ENCODE peak calls at places on chromosomes 3 and 15, in five cellular contexts. J, D, P, F and T are unnamed samples. For H3K4me1, the result is how much of the 10 kb centered on the place peaks cover.

GRCh38 chr15:82108489-82109078 is 62.8 kb upstream of the MEX3B start:
- DNase-seq in J (peak), D (peak), P (peak), F (peak), T (peak)

GRCh38 chr3:183265157-183265642 is 12.1 kb downstream of the B3GNT5 start:
- DNase-seq in J (no peak), D (no peak), P (peak), F (no peak), T (no peak)

GRCh38 chr15:31364301-31365031 is 37.8 kb downstream of the KLF13 start:
- DNase-seq in J (no peak), D (peak), P (peak), F (peak), T (peak)

GRCh38 chr3:171058058-171058457 is 31.5 kb upstream of the SLC2A2 start:
- DNase-seq in J (no peak), D (no peak), P (no peak), F (no peak), T (no peak)

GRCh38 chr3:191721983-191722382 is 261.0 kb downstream of the PYDC2 start:
- DNase-seq in J (no peak), D (no peak), P (no peak), F (peak), T (no peak)

GRCh38 chr3:144053121-144053520 is 81.5 kb downstream of the DIPK2A start:
- DNase-seq in J (no peak), D (no peak), P (no peak), F (no peak), T (no peak)

GRCh38 chr15:58138106-58138505 is at the start of gene AQP9:
- DNase-seq in J (no peak), D (no peak), P (no peak), F (no peak), T (no peak)

GRCh38 chr3:194879991-194880939 is 194.6 kb downstream of the FAM43A start:
- DNase-seq in J (no peak), D (peak), P (peak), F (no peak), T (peak)

GRCh38 chr3:184234224-184234623 is 4.8 kb downstream of the VWA5B2 start:
- DNase-seq in J (peak), D (peak), P (no peak), F (no peak), T (peak)

GRCh38 chr3:154100556-154100955 is 20.6 kb upstream of the ARHGEF26 start:
- DNase-seq in J (no peak), D (no peak), P (no peak), F (no peak), T (no peak)

GRCh38 chr3:154101250-154101649 is 19.9 kb upstream of the ARHGEF26 start:
- DNase-seq in J (no peak), D (no peak), P (no peak), F (no peak), T (no peak)

GRCh38 chr3:154090116-154090420 is 31.1 kb upstream of the ARHGEF26 start:
- DNase-seq in J (no peak), D (no peak), P (no peak), F (no peak), T (no peak)

GRCh38 chr3:154098396-154098795 is 22.8 kb upstream of the ARHGEF26 start:
- DNase-seq in J (no peak), D (no peak), P (no peak), F (no peak), T (no peak)

GRCh38 chr3:154095832-154096421 is 25.3 kb upstream of the ARHGEF26 start:
- DNase-seq in J (no peak), D (no peak), P (no peak), F (no peak), T (no peak)
- TF ChIP-seq CTCF in J (peak), D (no peak), P (peak), F (peak), T (peak)

GRCh38 chr15:59674501-59674900 is 14.6 kb downstream of the BNIP2 start:
- DNase-seq in J (no peak), D (no peak), P (no peak), F (no peak), T (no peak)

GRCh38 chr15:59678171-59678570 is 10.9 kb downstream of the BNIP2 start:
- DNase-seq in J (no peak), D (no peak), P (no peak), F (no peak), T (no peak)

GRCh38 chr15:59680346-59680745 is 8.8 kb downstream of the BNIP2 start:
- DNase-seq in J (no peak), D (no peak), P (no peak), F (no peak), T (no peak)

GRCh38 chr15:59678620-59679019 is 10.5 kb downstream of the BNIP2 start:
- DNase-seq in J (no peak), D (no peak), P (no peak), F (no peak), T (no peak)

DNA sequence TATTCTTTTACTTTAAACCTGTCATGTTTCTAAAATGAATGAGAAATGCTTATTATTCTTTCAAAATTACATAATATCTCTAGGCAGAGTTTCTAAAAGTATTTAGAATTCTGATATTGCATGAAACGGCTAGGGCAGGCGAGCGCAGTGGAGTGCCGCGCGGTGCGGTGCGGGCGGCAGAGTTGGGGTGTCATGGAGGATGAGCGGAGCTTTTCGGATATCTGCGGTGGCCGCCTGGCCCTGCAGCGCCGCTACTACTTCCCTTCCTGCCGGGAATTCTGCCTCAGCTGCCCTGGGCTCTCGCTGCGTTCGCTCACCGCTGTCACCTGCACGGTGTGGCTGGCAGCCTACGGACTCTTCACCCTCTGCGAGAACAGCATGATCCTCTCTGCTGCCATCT is 12.6 kb downstream of the BNIP2 start:
- DNase-seq in J (no peak), D (no peak), P (no peak), F (no peak), T (no peak)
- H3K4me1 ChIP-seq in J (under half), D (under half), P (under half), F (under half), T (under half)

DNA sequence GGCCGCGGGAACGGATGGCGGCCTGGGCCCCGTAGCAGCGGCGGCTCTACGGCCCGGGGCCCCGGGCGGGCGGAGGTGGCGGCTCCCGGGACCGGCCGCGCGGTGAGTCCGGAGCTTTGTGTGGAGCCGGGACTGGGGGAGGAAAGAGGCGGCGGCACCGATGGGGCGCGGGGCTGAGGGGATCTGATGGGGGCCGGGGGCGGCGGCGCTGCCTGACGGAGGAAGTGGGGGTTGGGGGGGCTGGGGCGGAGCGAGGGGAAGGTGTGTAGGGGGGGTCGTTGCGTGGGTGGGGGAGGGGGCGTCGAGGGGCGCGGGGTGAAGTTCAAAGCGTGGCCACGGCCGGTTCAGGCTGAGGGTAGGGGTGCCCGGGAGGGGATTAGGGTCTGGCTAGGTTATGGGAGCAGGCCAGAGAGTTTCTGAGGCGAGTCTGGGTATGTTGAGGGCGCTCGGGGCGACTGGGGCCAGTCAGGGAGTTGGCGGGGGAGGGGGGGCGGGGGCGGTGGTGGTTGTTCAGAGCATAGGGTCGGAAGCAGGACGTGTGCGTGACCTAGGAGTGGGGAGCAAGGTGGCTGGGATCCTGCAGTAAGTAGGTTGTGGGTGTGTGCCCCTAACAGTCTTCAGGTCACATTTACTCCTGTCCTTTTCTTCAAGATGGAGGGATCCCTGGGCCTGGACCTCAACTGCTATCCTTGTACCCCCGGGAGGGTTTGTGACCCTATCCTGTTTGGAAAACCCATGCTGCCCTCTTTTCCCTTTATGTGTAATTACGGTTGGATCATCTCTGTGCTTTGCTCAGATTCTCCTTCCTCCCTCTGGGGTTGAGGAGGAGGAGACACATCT is 579 bp downstream of the ZNF609 start:
- DNase-seq in J (peak), D (peak), P (no peak), F (peak), T (peak)
- TF ChIP-seq CTCF in J (no peak), D (no peak), P (peak), F (no peak), T (peak)

GRCh38 chr3:112308151-112308911 is 14.3 kb upstream of the SLC9C1 start:
- DNase-seq in J (no peak), D (no peak), P (no peak), F (peak), T (peak)

GRCh38 chr3:112303811-112304325 is 9.9 kb upstream of the SLC9C1 start:
- DNase-seq in J (no peak), D (no peak), P (no peak), F (peak), T (no peak)

GRCh38 chr3:112306825-112307224 is 12.8 kb upstream of the SLC9C1 start:
- DNase-seq in J (no peak), D (no peak), P (no peak), F (no peak), T (no peak)

GRCh38 chr3:112304611-112305010 is 10.6 kb upstream of the SLC9C1 start:
- DNase-seq in J (no peak), D (no peak), P (no peak), F (peak), T (no peak)

DNA sequence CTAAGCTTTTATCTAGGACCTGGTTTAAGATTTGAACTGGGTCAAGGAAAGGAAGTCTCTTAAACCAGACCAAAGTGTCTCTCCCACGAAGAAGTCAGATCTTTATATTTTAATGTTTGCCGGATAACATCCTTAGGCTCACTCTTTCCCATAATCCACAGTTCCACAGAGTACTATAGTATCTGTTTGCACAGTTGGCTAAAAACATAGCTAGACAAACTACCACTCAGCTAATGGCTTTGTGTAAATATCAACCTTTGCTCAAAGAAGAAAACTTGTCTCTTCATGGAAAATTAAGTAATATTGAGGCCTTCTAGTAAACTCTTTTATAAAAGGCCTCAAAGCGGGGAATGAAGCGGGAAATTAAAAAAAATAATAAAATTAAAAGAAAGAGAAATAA is 13.5 kb upstream of the SLC9C1 start:
- DNase-seq in J (no peak), D (no peak), P (no peak), F (no peak), T (no peak)
- H3K4me1 ChIP-seq in J (under half), D (under half), P (under half), F (under half), T (under half)

DNA sequence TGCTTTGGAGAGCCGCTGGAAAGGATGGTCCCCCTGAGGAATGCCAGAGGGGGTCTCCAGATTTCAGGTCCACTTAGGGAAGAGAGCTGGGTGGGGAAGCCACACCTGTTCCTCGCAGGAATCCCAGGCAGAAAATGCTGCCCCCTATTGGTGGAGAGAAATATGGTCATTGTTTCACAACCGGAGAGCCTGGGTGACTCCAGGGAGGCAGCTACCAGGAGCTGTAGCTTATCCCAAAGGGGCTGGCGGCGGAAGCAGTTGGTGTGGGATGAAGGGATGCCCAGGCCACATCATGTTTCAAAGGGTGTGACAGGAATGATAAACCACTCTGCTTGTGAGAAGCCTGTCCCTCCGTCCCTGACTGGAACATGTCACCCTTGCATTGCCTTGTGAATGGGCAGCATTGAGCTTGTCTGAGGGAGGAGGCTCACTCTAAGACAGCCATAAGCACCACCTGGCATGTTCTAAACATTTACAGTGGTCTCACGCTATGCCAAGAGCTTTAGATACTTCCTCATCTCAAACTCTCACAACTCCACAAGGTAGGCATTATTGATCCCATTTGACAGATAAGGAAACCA is 34.5 kb downstream of the POMGNT2 start:
- DNase-seq in J (no peak), D (no peak), P (no peak), F (no peak), T (no peak)
- TF ChIP-seq CTCF in J (peak), D (peak), P (peak), F (peak), T (peak)

GRCh38 chr3:50369271-50369670 is 9.9 kb upstream of the TMEM115 start:
- DNase-seq in J (no peak), D (no peak), P (no peak), F (no peak), T (no peak)

GRCh38 chr3:50359760-50360110 is 414 bp upstream of the TMEM115 start:
- DNase-seq in J (no peak), D (no peak), P (no peak), F (no peak), T (no peak)

GRCh38 chr3:50365080-50365841 is 5.9 kb upstream of the TMEM115 start:
- DNase-seq in J (no peak), D (peak), P (peak), F (peak), T (peak)

GRCh38 chr3:50365842-50366220 is 6.5 kb upstream of the TMEM115 start:
- DNase-seq in J (no peak), D (no peak), P (no peak), F (no peak), T (no peak)

GRCh38 chr3:50364573-50365079 is 5.3 kb upstream of the TMEM115 start:
- DNase-seq in J (no peak), D (peak), P (no peak), F (no peak), T (no peak)
- H3K4me1 ChIP-seq in J (under half), D (under half), P (under half), F (under half), T (under half)

GRCh38 chr3:77814845-77815244 is 774.9 kb downstream of the ROBO2 start:
- DNase-seq in J (no peak), D (no peak), P (no peak), F (no peak), T (no peak)

GRCh38 chr3:77815467-77815866 is 775.6 kb downstream of the ROBO2 start:
- DNase-seq in J (no peak), D (no peak), P (no peak), F (peak), T (peak)

GRCh38 chr3:77816470-77816869 is 776.6 kb downstream of the ROBO2 start:
- DNase-seq in J (no peak), D (no peak), P (no peak), F (no peak), T (no peak)
- TF ChIP-seq CTCF in J (no peak), D (no peak), P (no peak), F (no peak), T (no peak)

GRCh38 chr3:151091685-151092352 is 6.4 kb downstream of the MED12L start:
- DNase-seq in J (no peak), D (no peak), P (no peak), F (no peak), T (no peak)
- H3K4me1 ChIP-seq in J (under half), D (under half), P (under half), F (under half), T (under half)